ENCODE peak calls at places on chromosome 19, in ten cellular contexts. One of them, this sample, is unnamed.

GRCh38 chr19:27660428-27660827 is 1552.5 kb downstream of the UQCRFS1 start:
- DNase-seq in fibroblast of the aortic adventitia: no peak
- DNase-seq in IMR-90: no peak
- DNase-seq in AG09319: no peak
- DNase-seq in heart right ventricle: no peak
- DNase-seq in thoracic aorta: no peak
- DNase-seq in tibial artery: no peak
- DNase-seq in prostate gland: no peak
- DNase-seq in fibroblast of lung: no peak
- DNase-seq in omental fat pad: no peak
- DNase-seq in this sample: no peak

GRCh38 chr19:47399198-47399597 is 20.1 kb downstream of the MEIS3 start:
- DNase-seq in IMR-90: no peak
- DNase-seq in fibroblast of the aortic adventitia: no peak
- DNase-seq in tibial artery: no peak
- DNase-seq in AG09319: no peak
- DNase-seq in omental fat pad: no peak
- DNase-seq in thoracic aorta: no peak
- DNase-seq in fibroblast of lung: no peak
- DNase-seq in heart right ventricle: no peak
- DNase-seq in prostate gland: no peak
- DNase-seq in this sample: no peak

GRCh38 chr19:18112989-18113478 is 15.5 kb downstream of the MAST3 start:
- DNase-seq in omental fat pad: peak
- DNase-seq in IMR-90: peak
- DNase-seq in AG09319: peak
- DNase-seq in thoracic aorta: no peak
- DNase-seq in fibroblast of the aortic adventitia: peak
- DNase-seq in fibroblast of lung: peak
- DNase-seq in prostate gland: peak
- DNase-seq in heart right ventricle: peak
- DNase-seq in tibial artery: peak
- DNase-seq in this sample: peak

GRCh38 chr19:15551183-15552004 is 43.1 kb downstream of the CYP4F22 start:
- DNase-seq in IMR-90: no peak
- DNase-seq in fibroblast of the aortic adventitia: peak
- DNase-seq in tibial artery: no peak
- DNase-seq in thoracic aorta: no peak
- DNase-seq in omental fat pad: peak
- DNase-seq in heart right ventricle: no peak
- DNase-seq in AG09319: no peak
- DNase-seq in prostate gland: no peak
- DNase-seq in fibroblast of lung: peak
- DNase-seq in this sample: no peak

GRCh38 chr19:47494729-47495128 is 10.7 kb upstream of the KPTN start:
- DNase-seq in fibroblast of lung: no peak
- DNase-seq in omental fat pad: no peak
- DNase-seq in tibial artery: no peak
- DNase-seq in IMR-90: no peak
- DNase-seq in prostate gland: no peak
- DNase-seq in AG09319: no peak
- DNase-seq in fibroblast of the aortic adventitia: no peak
- DNase-seq in thoracic aorta: no peak
- DNase-seq in heart right ventricle: no peak
- DNase-seq in this sample: no peak

GRCh38 chr19:58086825-58087710 is 11.0 kb downstream of the ZSCAN18 start:
- DNase-seq in omental fat pad: no peak
- DNase-seq in IMR-90: no peak
- DNase-seq in heart right ventricle: no peak
- DNase-seq in fibroblast of the aortic adventitia: no peak
- DNase-seq in thoracic aorta: no peak
- DNase-seq in prostate gland: no peak
- DNase-seq in tibial artery: no peak
- DNase-seq in AG09319: no peak
- DNase-seq in fibroblast of lung: no peak
- DNase-seq in this sample: no peak

GRCh38 chr19:13099073-13099999 is 3.3 kb downstream of the LYL1 start:
- DNase-seq in prostate gland: no peak
- DNase-seq in fibroblast of the aortic adventitia: no peak
- DNase-seq in thoracic aorta: no peak
- DNase-seq in AG09319: no peak
- DNase-seq in heart right ventricle: peak
- DNase-seq in fibroblast of lung: no peak
- DNase-seq in tibial artery: peak
- DNase-seq in IMR-90: no peak
- DNase-seq in omental fat pad: no peak
- DNase-seq in this sample: peak

GRCh38 chr19:1407662-1408299 is 395 bp downstream of the DAZAP1 start:
- DNase-seq in tibial artery: no peak
- DNase-seq in AG09319: no peak
- DNase-seq in fibroblast of lung: no peak
- DNase-seq in prostate gland: no peak
- DNase-seq in thoracic aorta: no peak
- DNase-seq in omental fat pad: no peak
- DNase-seq in fibroblast of the aortic adventitia: no peak
- DNase-seq in heart right ventricle: no peak
- DNase-seq in IMR-90: no peak
- DNase-seq in this sample: no peak

GRCh38 chr19:50661087-50661486 is 11.8 kb downstream of the C19orf81 start:
- DNase-seq in AG09319: no peak
- DNase-seq in IMR-90: no peak
- DNase-seq in tibial artery: no peak
- DNase-seq in fibroblast of lung: no peak
- DNase-seq in thoracic aorta: no peak
- DNase-seq in fibroblast of the aortic adventitia: no peak
- DNase-seq in prostate gland: no peak
- DNase-seq in omental fat pad: no peak
- DNase-seq in heart right ventricle: no peak
- DNase-seq in this sample: no peak

GRCh38 chr19:10961763-10962536 is 1.1 kb downstream of the SMARCA4 start:
- DNase-seq in fibroblast of lung: peak
- DNase-seq in AG09319: no peak
- DNase-seq in tibial artery: no peak
- DNase-seq in IMR-90: peak
- DNase-seq in fibroblast of the aortic adventitia: peak
- DNase-seq in omental fat pad: no peak
- DNase-seq in prostate gland: no peak
- DNase-seq in thoracic aorta: no peak
- DNase-seq in heart right ventricle: no peak
- DNase-seq in this sample: no peak

GRCh38 chr19:29812080-29812880 is 489 bp downstream of the CCNE1 start:
- DNase-seq in fibroblast of the aortic adventitia: no peak
- DNase-seq in omental fat pad: no peak
- DNase-seq in IMR-90: no peak
- DNase-seq in tibial artery: no peak
- DNase-seq in thoracic aorta: no peak
- DNase-seq in heart right ventricle: no peak
- DNase-seq in AG09319: no peak
- DNase-seq in prostate gland: no peak
- DNase-seq in fibroblast of lung: no peak
- DNase-seq in this sample: no peak

GRCh38 chr19:7681336-7682174 is 922 bp downstream of the TRAPPC5 start:
- DNase-seq in fibroblast of the aortic adventitia: peak
- DNase-seq in omental fat pad: peak
- DNase-seq in prostate gland: peak
- DNase-seq in fibroblast of lung: peak
- DNase-seq in tibial artery: peak
- DNase-seq in IMR-90: peak
- DNase-seq in heart right ventricle: peak
- DNase-seq in AG09319: peak
- DNase-seq in thoracic aorta: peak
- DNase-seq in this sample: peak

GRCh38 chr19:31694761-31695160 is 345.5 kb upstream of the TSHZ3 start:
- DNase-seq in AG09319: no peak
- DNase-seq in IMR-90: no peak
- DNase-seq in heart right ventricle: no peak
- DNase-seq in thoracic aorta: no peak
- DNase-seq in fibroblast of lung: no peak
- DNase-seq in omental fat pad: no peak
- DNase-seq in fibroblast of the aortic adventitia: no peak
- DNase-seq in tibial artery: no peak
- DNase-seq in prostate gland: no peak
- DNase-seq in this sample: no peak

GRCh38 chr19:660793-661426 is 2.1 kb downstream of the RNF126 start:
- DNase-seq in IMR-90: no peak
- DNase-seq in AG09319: no peak
- DNase-seq in omental fat pad: no peak
- DNase-seq in tibial artery: no peak
- DNase-seq in thoracic aorta: no peak
- DNase-seq in fibroblast of the aortic adventitia: no peak
- DNase-seq in fibroblast of lung: no peak
- DNase-seq in prostate gland: no peak
- DNase-seq in heart right ventricle: no peak
- DNase-seq in this sample: no peak

GRCh38 chr19:7230826-7231225 is 63.4 kb downstream of the INSR start:
- DNase-seq in fibroblast of the aortic adventitia: peak
- DNase-seq in prostate gland: no peak
- DNase-seq in thoracic aorta: no peak
- DNase-seq in fibroblast of lung: no peak
- DNase-seq in heart right ventricle: peak
- DNase-seq in omental fat pad: no peak
- DNase-seq in IMR-90: no peak
- DNase-seq in tibial artery: peak
- DNase-seq in AG09319: no peak
- DNase-seq in this sample: no peak

GRCh38 chr19:17553256-17553655 is 2.2 kb upstream of the COLGALT1 start:
- DNase-seq in heart right ventricle: peak
- DNase-seq in fibroblast of the aortic adventitia: peak
- DNase-seq in fibroblast of lung: peak
- DNase-seq in thoracic aorta: no peak
- DNase-seq in omental fat pad: no peak
- DNase-seq in AG09319: peak
- DNase-seq in IMR-90: peak
- DNase-seq in tibial artery: peak
- DNase-seq in prostate gland: peak
- DNase-seq in this sample: peak

GRCh38 chr19:44552324-44552723 is 22.8 kb upstream of the CEACAM20 start:
- DNase-seq in AG09319: no peak
- DNase-seq in fibroblast of the aortic adventitia: peak
- DNase-seq in prostate gland: no peak
- DNase-seq in heart right ventricle: no peak
- DNase-seq in omental fat pad: no peak
- DNase-seq in tibial artery: no peak
- DNase-seq in fibroblast of lung: peak
- DNase-seq in IMR-90: no peak
- DNase-seq in thoracic aorta: no peak
- DNase-seq in this sample: peak
- TF ChIP-seq CTCF in AG09319: peak
- TF ChIP-seq CTCF in fibroblast of the aortic adventitia: peak
- TF ChIP-seq CTCF in prostate gland: no peak
- TF ChIP-seq CTCF in heart right ventricle: peak
- TF ChIP-seq CTCF in omental fat pad: no peak
- TF ChIP-seq CTCF in tibial artery: peak
- TF ChIP-seq CTCF in fibroblast of lung: peak
- TF ChIP-seq CTCF in IMR-90: peak
- TF ChIP-seq CTCF in thoracic aorta: no peak
- TF ChIP-seq CTCF in this sample: peak

GRCh38 chr19:45419396-45419795 is 4.3 kb downstream of the ERCC1 start:
- DNase-seq in heart right ventricle: no peak
- DNase-seq in fibroblast of the aortic adventitia: no peak
- DNase-seq in thoracic aorta: no peak
- DNase-seq in fibroblast of lung: no peak
- DNase-seq in omental fat pad: no peak
- DNase-seq in prostate gland: no peak
- DNase-seq in IMR-90: no peak
- DNase-seq in AG09319: no peak
- DNase-seq in tibial artery: peak
- DNase-seq in this sample: no peak

GRCh38 chr19:45413497-45413896 is 7.1 kb downstream of the POLR1G start:
- DNase-seq in prostate gland: no peak
- DNase-seq in thoracic aorta: no peak
- DNase-seq in IMR-90: no peak
- DNase-seq in fibroblast of the aortic adventitia: no peak
- DNase-seq in tibial artery: no peak
- DNase-seq in AG09319: no peak
- DNase-seq in fibroblast of lung: no peak
- DNase-seq in omental fat pad: no peak
- DNase-seq in heart right ventricle: no peak
- DNase-seq in this sample: no peak

GRCh38 chr19:45418812-45419211 is 4.9 kb downstream of the ERCC1 start:
- DNase-seq in heart right ventricle: no peak
- DNase-seq in omental fat pad: no peak
- DNase-seq in IMR-90: no peak
- DNase-seq in fibroblast of the aortic adventitia: no peak
- DNase-seq in prostate gland: no peak
- DNase-seq in thoracic aorta: no peak
- DNase-seq in fibroblast of lung: no peak
- DNase-seq in tibial artery: no peak
- DNase-seq in AG09319: no peak
- DNase-seq in this sample: no peak

GRCh38 chr19:45417151-45417550 is 6.6 kb downstream of the ERCC1 start:
- DNase-seq in IMR-90: no peak
- DNase-seq in tibial artery: no peak
- DNase-seq in AG09319: no peak
- DNase-seq in thoracic aorta: no peak
- DNase-seq in omental fat pad: no peak
- DNase-seq in prostate gland: no peak
- DNase-seq in fibroblast of the aortic adventitia: no peak
- DNase-seq in fibroblast of lung: no peak
- DNase-seq in heart right ventricle: no peak
- DNase-seq in this sample: no peak

GRCh38 chr19:45414468-45414867 is 8.0 kb downstream of the POLR1G start:
- DNase-seq in thoracic aorta: no peak
- DNase-seq in tibial artery: no peak
- DNase-seq in prostate gland: no peak
- DNase-seq in fibroblast of the aortic adventitia: no peak
- DNase-seq in IMR-90: no peak
- DNase-seq in heart right ventricle: no peak
- DNase-seq in omental fat pad: no peak
- DNase-seq in AG09319: no peak
- DNase-seq in fibroblast of lung: no peak
- DNase-seq in this sample: no peak
- TF ChIP-seq CTCF in thoracic aorta: no peak
- TF ChIP-seq CTCF in tibial artery: no peak
- TF ChIP-seq CTCF in prostate gland: no peak
- TF ChIP-seq CTCF in fibroblast of the aortic adventitia: no peak
- TF ChIP-seq CTCF in IMR-90: no peak
- TF ChIP-seq CTCF in heart right ventricle: no peak
- TF ChIP-seq CTCF in omental fat pad: no peak
- TF ChIP-seq CTCF in AG09319: no peak
- TF ChIP-seq CTCF in fibroblast of lung: no peak
- TF ChIP-seq CTCF in this sample: no peak

GRCh38 chr19:45820413-45821102 is 5.5 kb upstream of the RSPH6A start:
- DNase-seq in tibial artery: no peak
- DNase-seq in IMR-90: no peak
- DNase-seq in thoracic aorta: no peak
- DNase-seq in heart right ventricle: no peak
- DNase-seq in prostate gland: no peak
- DNase-seq in omental fat pad: no peak
- DNase-seq in AG09319: no peak
- DNase-seq in fibroblast of lung: no peak
- DNase-seq in fibroblast of the aortic adventitia: no peak
- DNase-seq in this sample: no peak
- TF ChIP-seq CTCF in tibial artery: no peak
- TF ChIP-seq CTCF in IMR-90: no peak
- TF ChIP-seq CTCF in thoracic aorta: no peak
- TF ChIP-seq CTCF in heart right ventricle: no peak
- TF ChIP-seq CTCF in prostate gland: no peak
- TF ChIP-seq CTCF in omental fat pad: no peak
- TF ChIP-seq CTCF in AG09319: no peak
- TF ChIP-seq CTCF in fibroblast of lung: no peak
- TF ChIP-seq CTCF in fibroblast of the aortic adventitia: no peak
- TF ChIP-seq CTCF in this sample: no peak

GRCh38 chr19:4536798-4537197 is 1.8 kb upstream of the PLIN5 start:
- DNase-seq in omental fat pad: no peak
- DNase-seq in thoracic aorta: no peak
- DNase-seq in prostate gland: no peak
- DNase-seq in fibroblast of the aortic adventitia: no peak
- DNase-seq in tibial artery: no peak
- DNase-seq in AG09319: no peak
- DNase-seq in heart right ventricle: no peak
- DNase-seq in fibroblast of lung: no peak
- DNase-seq in IMR-90: no peak
- DNase-seq in this sample: no peak
- TF ChIP-seq CTCF in omental fat pad: no peak
- TF ChIP-seq CTCF in thoracic aorta: no peak
- TF ChIP-seq CTCF in prostate gland: no peak
- TF ChIP-seq CTCF in fibroblast of the aortic adventitia: no peak
- TF ChIP-seq CTCF in tibial artery: no peak
- TF ChIP-seq CTCF in AG09319: no peak
- TF ChIP-seq CTCF in heart right ventricle: no peak
- TF ChIP-seq CTCF in fibroblast of lung: no peak
- TF ChIP-seq CTCF in IMR-90: no peak
- TF ChIP-seq CTCF in this sample: no peak

This sample was measured in HFFc6.